ENCODE peak calls at places on chromosome 13, in six cellular contexts. One of them, this sample, is unnamed.
A peak's percentile ranks its signal among the peaks of the same experiment; 100 is the strongest.

GRCh38 chr13:20717581-20718542 is 14.4 kb downstream of the IL17D start:
- DNase-seq in AG04450: no peak
- DNase-seq in AG10803: no peak
- DNase-seq in B cell: no peak
- DNase-seq in AG09309: no peak
- DNase-seq in fibroblast of the aortic adventitia: no peak
- DNase-seq in this sample: no peak

GRCh38 chr13:67619987-67620386 is 389.9 kb upstream of the PCDH9 start:
- DNase-seq in AG04450: peak; percentile 7
- DNase-seq in AG10803: no peak
- DNase-seq in B cell: no peak
- DNase-seq in AG09309: no peak
- DNase-seq in fibroblast of the aortic adventitia: no peak
- DNase-seq in this sample: no peak

GRCh38 chr13:25715760-25716159 is 336.1 kb downstream of the SHISA2 start:
- DNase-seq in AG04450: no peak
- DNase-seq in AG10803: no peak
- DNase-seq in B cell: no peak
- DNase-seq in AG09309: no peak
- DNase-seq in fibroblast of the aortic adventitia: no peak
- DNase-seq in this sample: no peak

GRCh38 chr13:97002581-97002980 is 8.3 kb upstream of the OXGR1 start:
- DNase-seq in AG04450: no peak
- DNase-seq in AG10803: no peak
- DNase-seq in B cell: no peak
- DNase-seq in AG09309: no peak
- DNase-seq in fibroblast of the aortic adventitia: peak; percentile 29
- DNase-seq in this sample: no peak

GRCh38 chr13:100875392-100876043 is 200.9 kb upstream of the TMTC4 start:
- DNase-seq in AG04450: peak; percentile 90
- DNase-seq in AG10803: peak; percentile 91
- DNase-seq in B cell: no peak
- DNase-seq in AG09309: peak; percentile 79
- DNase-seq in fibroblast of the aortic adventitia: peak; percentile 97
- DNase-seq in this sample: no peak

GRCh38 chr13:24124789-24125476 is 35.6 kb upstream of the SPATA13 start:
- DNase-seq in AG04450: no peak
- DNase-seq in AG10803: no peak
- DNase-seq in B cell: peak; percentile 54
- DNase-seq in AG09309: no peak
- DNase-seq in fibroblast of the aortic adventitia: no peak
- DNase-seq in this sample: peak; percentile 72

GRCh38 chr13:102392810-102393209 is 9.0 kb downstream of the FGF14 start:
- DNase-seq in AG04450: no peak
- DNase-seq in AG10803: no peak
- DNase-seq in B cell: no peak
- DNase-seq in AG09309: no peak
- DNase-seq in fibroblast of the aortic adventitia: no peak
- DNase-seq in this sample: no peak

GRCh38 chr13:90084684-90085290 is 1262.7 kb upstream of the MIR17HG start:
- DNase-seq in AG04450: no peak
- DNase-seq in AG10803: peak; percentile 71
- DNase-seq in B cell: no peak
- DNase-seq in AG09309: no peak
- DNase-seq in fibroblast of the aortic adventitia: no peak
- DNase-seq in this sample: no peak

GRCh38 chr13:27018882-27019281 is 152.7 kb downstream of the USP12 start:
- DNase-seq in AG04450: no peak
- DNase-seq in AG10803: no peak
- DNase-seq in B cell: no peak
- DNase-seq in AG09309: no peak
- DNase-seq in fibroblast of the aortic adventitia: no peak
- DNase-seq in this sample: no peak

GRCh38 chr13:93080166-93080565 is 146.4 kb upstream of the GPC6 start:
- DNase-seq in AG04450: no peak
- DNase-seq in AG10803: no peak
- DNase-seq in B cell: no peak
- DNase-seq in AG09309: no peak
- DNase-seq in fibroblast of the aortic adventitia: no peak
- DNase-seq in this sample: no peak

GRCh38 chr13:113922412-113923118 is 51.3 kb downstream of the C13orf46 start:
- DNase-seq in AG04450: no peak
- DNase-seq in AG10803: peak; percentile 39
- DNase-seq in B cell: no peak
- DNase-seq in AG09309: no peak
- DNase-seq in fibroblast of the aortic adventitia: no peak
- DNase-seq in this sample: no peak

GRCh38 chr13:35995136-35995535 is 136.0 kb downstream of the DCLK1 start:
- DNase-seq in AG04450: no peak
- DNase-seq in AG10803: peak; percentile 38
- DNase-seq in B cell: no peak
- DNase-seq in AG09309: peak; percentile 24
- DNase-seq in fibroblast of the aortic adventitia: peak; percentile 66
- DNase-seq in this sample: no peak

GRCh38 chr13:98584668-98585397 is 7.9 kb upstream of the STK24 start:
- DNase-seq in AG04450: no peak
- DNase-seq in AG10803: peak; percentile 66
- DNase-seq in B cell: no peak
- DNase-seq in AG09309: no peak
- DNase-seq in fibroblast of the aortic adventitia: no peak
- DNase-seq in this sample: no peak

GRCh38 chr13:20997301-20998061 is 63.9 kb downstream of the LATS2 start:
- DNase-seq in AG04450: peak; percentile 88
- DNase-seq in AG10803: peak; percentile 99
- DNase-seq in B cell: no peak
- DNase-seq in AG09309: peak; percentile 95
- DNase-seq in fibroblast of the aortic adventitia: peak; percentile 97
- DNase-seq in this sample: no peak

GRCh38 chr13:112799394-112799793 is 109.6 kb downstream of the ATP11A start:
- DNase-seq in AG04450: no peak
- DNase-seq in AG10803: no peak
- DNase-seq in B cell: no peak
- DNase-seq in AG09309: no peak
- DNase-seq in fibroblast of the aortic adventitia: no peak
- DNase-seq in this sample: no peak

GRCh38 chr13:23695711-23696512 is 125.7 kb downstream of the TNFRSF19 start:
- DNase-seq in AG04450: no peak
- DNase-seq in AG10803: no peak
- DNase-seq in B cell: peak; percentile 75
- DNase-seq in AG09309: no peak
- DNase-seq in fibroblast of the aortic adventitia: no peak
- DNase-seq in this sample: peak; percentile 79

GRCh38 chr13:20425819-20426219 is 99.8 kb downstream of the CRYL1 start:
- DNase-seq in AG04450: no peak
- DNase-seq in AG10803: no peak
- DNase-seq in B cell: peak; percentile 42
- DNase-seq in AG09309: no peak
- DNase-seq in fibroblast of the aortic adventitia: no peak
- DNase-seq in this sample: peak; percentile 50

GRCh38 chr13:74218291-74218690 is 84.1 kb upstream of the KLF12 start:
- DNase-seq in AG04450: no peak
- DNase-seq in AG10803: no peak
- DNase-seq in B cell: no peak
- DNase-seq in AG09309: no peak
- DNase-seq in fibroblast of the aortic adventitia: no peak
- DNase-seq in this sample: no peak

GRCh38 chr13:98974053-98974452 is 3.8 kb downstream of the DOCK9 start:
- DNase-seq in AG04450: no peak
- DNase-seq in AG10803: no peak
- DNase-seq in B cell: peak; percentile 9
- DNase-seq in AG09309: no peak
- DNase-seq in fibroblast of the aortic adventitia: no peak
- DNase-seq in this sample: no peak

GRCh38 chr13:94228781-94229180 is 250.7 kb downstream of the DCT start:
- DNase-seq in AG04450: no peak
- DNase-seq in AG10803: peak; percentile 12
- DNase-seq in B cell: no peak
- DNase-seq in AG09309: peak; percentile 5
- DNase-seq in fibroblast of the aortic adventitia: peak; percentile 40
- DNase-seq in this sample: no peak

GRCh38 chr13:91141619-91142061 is 205.8 kb upstream of the MIR17HG start:
- DNase-seq in AG04450: no peak
- DNase-seq in AG10803: no peak
- DNase-seq in B cell: no peak
- DNase-seq in AG09309: no peak
- DNase-seq in fibroblast of the aortic adventitia: no peak
- DNase-seq in this sample: no peak

GRCh38 chr13:42114912-42115311 is 66.5 kb downstream of the DGKH start:
- DNase-seq in AG04450: no peak
- DNase-seq in AG10803: no peak
- DNase-seq in B cell: no peak
- DNase-seq in AG09309: no peak
- DNase-seq in fibroblast of the aortic adventitia: no peak
- DNase-seq in this sample: no peak

GRCh38 chr13:46176756-46177155 is 5.2 kb downstream of the LCP1 start:
- DNase-seq in AG04450: no peak
- DNase-seq in AG10803: no peak
- DNase-seq in B cell: peak; percentile 69
- DNase-seq in AG09309: no peak
- DNase-seq in fibroblast of the aortic adventitia: no peak
- DNase-seq in this sample: no peak

GRCh38 chr13:67143544-67144115 is 86.5 kb downstream of the PCDH9 start:
- DNase-seq in AG04450: no peak
- DNase-seq in AG10803: no peak
- DNase-seq in B cell: no peak
- DNase-seq in AG09309: no peak
- DNase-seq in fibroblast of the aortic adventitia: no peak
- DNase-seq in this sample: no peak

GRCh38 chr13:99572921-99573320 is 71.6 kb downstream of the TM9SF2 start:
- DNase-seq in AG04450: no peak
- DNase-seq in AG10803: peak; percentile 80
- DNase-seq in B cell: no peak
- DNase-seq in AG09309: no peak
- DNase-seq in fibroblast of the aortic adventitia: peak; percentile 9
- DNase-seq in this sample: no peak

GRCh38 chr13:93283255-93283654 is 56.6 kb downstream of the GPC6 start:
- DNase-seq in AG04450: no peak
- DNase-seq in AG10803: no peak
- DNase-seq in B cell: no peak
- DNase-seq in AG09309: no peak
- DNase-seq in fibroblast of the aortic adventitia: no peak
- DNase-seq in this sample: no peak

GRCh38 chr13:73717632-73718031 is 416.6 kb downstream of the KLF12 start:
- DNase-seq in AG04450: no peak
- DNase-seq in AG10803: no peak
- DNase-seq in B cell: no peak
- DNase-seq in AG09309: no peak
- DNase-seq in fibroblast of the aortic adventitia: peak; percentile 65
- DNase-seq in this sample: no peak

GRCh38 chr13:113857531-113858195 is 6.2 kb downstream of the GAS6 start:
- DNase-seq in AG04450: no peak
- DNase-seq in AG10803: no peak
- DNase-seq in B cell: no peak
- DNase-seq in AG09309: no peak
- DNase-seq in fibroblast of the aortic adventitia: no peak
- DNase-seq in this sample: no peak

GRCh38 chr13:113634279-113635047 is 23.5 kb downstream of the ATP4B start:
- DNase-seq in AG04450: no peak
- DNase-seq in AG10803: no peak
- DNase-seq in B cell: no peak
- DNase-seq in AG09309: no peak
- DNase-seq in fibroblast of the aortic adventitia: no peak
- DNase-seq in this sample: no peak

GRCh38 chr13:98565726-98566577 is 11.0 kb downstream of the STK24 start:
- DNase-seq in AG04450: no peak
- DNase-seq in AG10803: no peak
- DNase-seq in B cell: no peak
- DNase-seq in AG09309: no peak
- DNase-seq in fibroblast of the aortic adventitia: peak; percentile 43
- DNase-seq in this sample: no peak

GRCh38 chr13:56501750-56502149 is 639.0 kb upstream of the PRR20A start:
- DNase-seq in AG04450: no peak
- DNase-seq in AG10803: no peak
- DNase-seq in B cell: no peak
- DNase-seq in AG09309: no peak
- DNase-seq in fibroblast of the aortic adventitia: no peak
- DNase-seq in this sample: no peak

GRCh38 chr13:34294483-34295129 is 476.7 kb downstream of the RFC3 start:
- DNase-seq in AG04450: no peak
- DNase-seq in AG10803: peak; percentile 12
- DNase-seq in B cell: no peak
- DNase-seq in AG09309: no peak
- DNase-seq in fibroblast of the aortic adventitia: peak; percentile 13
- DNase-seq in this sample: no peak
- TF ChIP-seq CTCF in AG04450: no peak
- TF ChIP-seq CTCF in AG10803: no peak
- TF ChIP-seq CTCF in B cell: no peak
- TF ChIP-seq CTCF in AG09309: no peak
- TF ChIP-seq CTCF in fibroblast of the aortic adventitia: no peak
- TF ChIP-seq CTCF in this sample: no peak

DNA sequence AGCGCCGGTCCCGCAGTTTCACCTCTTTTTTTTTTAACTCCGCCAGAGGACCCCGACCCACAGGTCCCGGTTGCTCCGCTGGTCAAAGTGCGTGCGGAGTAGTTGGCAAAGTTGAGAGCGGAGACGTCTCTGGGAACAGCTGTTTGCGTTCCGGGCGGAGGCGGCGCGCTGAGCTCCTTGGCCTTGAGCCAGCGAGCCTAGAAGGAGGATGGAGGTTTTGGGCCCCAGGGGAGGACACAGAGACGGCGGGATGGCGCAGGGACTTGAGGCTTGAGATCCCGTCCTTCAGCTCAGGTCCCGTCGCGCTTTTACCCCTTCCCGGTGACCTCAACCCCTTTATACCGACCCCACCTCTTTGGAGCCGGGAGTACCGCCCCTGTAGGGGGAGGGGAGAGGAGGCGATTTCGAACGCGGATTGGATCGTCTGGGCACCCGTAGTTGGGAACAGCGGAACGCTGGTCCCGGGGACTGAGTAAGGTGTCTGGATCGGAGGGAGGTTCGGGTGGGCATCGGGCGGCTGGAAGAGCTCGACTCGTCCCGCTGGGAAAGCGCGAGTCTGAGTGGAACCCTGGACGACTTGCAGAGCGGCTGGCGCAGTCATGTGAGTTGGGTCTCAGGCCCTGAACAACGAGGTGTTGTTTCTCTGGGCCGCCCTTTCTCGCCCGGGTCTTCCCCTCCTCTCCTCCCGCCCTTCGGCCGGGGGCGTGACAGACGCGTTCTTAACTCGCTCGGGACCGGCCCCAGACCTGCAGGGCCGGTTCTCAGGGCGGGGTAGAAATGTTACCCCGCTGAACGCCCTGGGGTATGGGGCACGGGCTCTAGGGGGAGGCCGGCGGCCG is at the start of gene WBP4:
- DNase-seq in AG04450: peak; percentile 90
- DNase-seq in AG10803: peak; percentile 93
- DNase-seq in B cell: peak; percentile 92
- DNase-seq in AG09309: peak; percentile 76
- DNase-seq in fibroblast of the aortic adventitia: peak; percentile 97
- DNase-seq in this sample: peak; percentile 92
- TF ChIP-seq CTCF in AG04450: peak; percentile 26
- TF ChIP-seq CTCF in AG10803: peak; percentile 33
- TF ChIP-seq CTCF in B cell: no peak
- TF ChIP-seq CTCF in AG09309: peak; percentile 7
- TF ChIP-seq CTCF in fibroblast of the aortic adventitia: peak; percentile 28
- TF ChIP-seq CTCF in this sample: peak; percentile 3

GRCh38 chr13:52738719-52739467 is 727 bp downstream of the CNMD start:
- DNase-seq in AG04450: no peak
- DNase-seq in AG10803: no peak
- DNase-seq in B cell: peak; percentile 26
- DNase-seq in AG09309: no peak
- DNase-seq in fibroblast of the aortic adventitia: no peak
- DNase-seq in this sample: peak; percentile 75
- TF ChIP-seq CTCF in AG04450: peak; percentile 22
- TF ChIP-seq CTCF in AG10803: peak; percentile 4
- TF ChIP-seq CTCF in B cell: peak; percentile 50
- TF ChIP-seq CTCF in AG09309: peak; percentile 23
- TF ChIP-seq CTCF in fibroblast of the aortic adventitia: no peak
- TF ChIP-seq CTCF in this sample: peak; percentile 69

GRCh38 chr13:37769078-37769477 is 100.5 kb downstream of the TRPC4 start:
- DNase-seq in AG04450: no peak
- DNase-seq in AG10803: no peak
- DNase-seq in B cell: no peak
- DNase-seq in AG09309: no peak
- DNase-seq in fibroblast of the aortic adventitia: no peak
- DNase-seq in this sample: no peak
- TF ChIP-seq CTCF in AG04450: peak; percentile 35
- TF ChIP-seq CTCF in AG10803: peak; percentile 32
- TF ChIP-seq CTCF in B cell: no peak
- TF ChIP-seq CTCF in AG09309: no peak
- TF ChIP-seq CTCF in fibroblast of the aortic adventitia: peak; percentile 14
- TF ChIP-seq CTCF in this sample: no peak

This sample was measured in GM10248.